ENCODE peak calls at places on chromosomes 2 and 18, in nine cellular contexts. One of them, this sample, is unnamed.

GRCh38 chr2:219460424-219460926 is 25.8 kb downstream of the SPEG start:
- DNase-seq in left lung: peak
- DNase-seq in cardiac fibroblast: peak
- DNase-seq in IMR-90: peak
- DNase-seq in endothelial cell: no peak
- DNase-seq in heart left ventricle: peak
- DNase-seq in choroid plexus epithelial cell: peak
- DNase-seq in psoas muscle: peak
- DNase-seq in A549: no peak
- DNase-seq in this sample: peak

GRCh38 chr2:136582631-136583205 is 182.6 kb upstream of the THSD7B start:
- DNase-seq in cardiac fibroblast: no peak
- DNase-seq in A549: no peak
- DNase-seq in heart left ventricle: no peak
- DNase-seq in endothelial cell: peak
- DNase-seq in psoas muscle: no peak
- DNase-seq in IMR-90: no peak
- DNase-seq in left lung: no peak
- DNase-seq in choroid plexus epithelial cell: peak
- DNase-seq in this sample: no peak

GRCh38 chr18:51135795-51136194 is 61.7 kb downstream of the MEX3C start:
- DNase-seq in A549: no peak
- DNase-seq in choroid plexus epithelial cell: no peak
- DNase-seq in cardiac fibroblast: no peak
- DNase-seq in IMR-90: no peak
- DNase-seq in left lung: no peak
- DNase-seq in heart left ventricle: no peak
- DNase-seq in psoas muscle: no peak
- DNase-seq in endothelial cell: no peak
- DNase-seq in this sample: no peak

GRCh38 chr2:138827426-138828054 is 47.4 kb upstream of the NXPH2 start:
- DNase-seq in A549: peak
- DNase-seq in cardiac fibroblast: peak
- DNase-seq in psoas muscle: no peak
- DNase-seq in IMR-90: peak
- DNase-seq in endothelial cell: peak
- DNase-seq in choroid plexus epithelial cell: peak
- DNase-seq in heart left ventricle: no peak
- DNase-seq in left lung: no peak
- DNase-seq in this sample: no peak

GRCh38 chr18:45066868-45067267 is 386.2 kb downstream of the SETBP1 start:
- DNase-seq in left lung: no peak
- DNase-seq in cardiac fibroblast: peak
- DNase-seq in psoas muscle: peak
- DNase-seq in heart left ventricle: peak
- DNase-seq in A549: no peak
- DNase-seq in IMR-90: no peak
- DNase-seq in choroid plexus epithelial cell: no peak
- DNase-seq in endothelial cell: no peak
- DNase-seq in this sample: no peak

GRCh38 chr2:118710481-118710880 is 137.0 kb downstream of the EN1 start:
- DNase-seq in choroid plexus epithelial cell: peak
- DNase-seq in heart left ventricle: no peak
- DNase-seq in A549: no peak
- DNase-seq in psoas muscle: no peak
- DNase-seq in endothelial cell: no peak
- DNase-seq in IMR-90: no peak
- DNase-seq in cardiac fibroblast: no peak
- DNase-seq in left lung: no peak
- DNase-seq in this sample: no peak

GRCh38 chr2:218849721-218850120 is 9.9 kb upstream of the WNT6 start:
- DNase-seq in endothelial cell: no peak
- DNase-seq in choroid plexus epithelial cell: no peak
- DNase-seq in left lung: no peak
- DNase-seq in psoas muscle: peak
- DNase-seq in heart left ventricle: no peak
- DNase-seq in IMR-90: no peak
- DNase-seq in cardiac fibroblast: no peak
- DNase-seq in A549: no peak
- DNase-seq in this sample: peak

GRCh38 chr18:36127866-36128845 is 984 bp downstream of the SLC39A6 start:
- DNase-seq in choroid plexus epithelial cell: peak
- DNase-seq in endothelial cell: peak
- DNase-seq in cardiac fibroblast: peak
- DNase-seq in psoas muscle: no peak
- DNase-seq in heart left ventricle: no peak
- DNase-seq in left lung: no peak
- DNase-seq in IMR-90: peak
- DNase-seq in A549: no peak
- DNase-seq in this sample: no peak

GRCh38 chr18:69895081-69896047 is 52.3 kb downstream of the CD226 start:
- DNase-seq in psoas muscle: no peak
- DNase-seq in heart left ventricle: no peak
- DNase-seq in A549: no peak
- DNase-seq in left lung: no peak
- DNase-seq in IMR-90: no peak
- DNase-seq in choroid plexus epithelial cell: no peak
- DNase-seq in cardiac fibroblast: no peak
- DNase-seq in endothelial cell: no peak
- DNase-seq in this sample: no peak

GRCh38 chr18:61589724-61590065 is 256.5 kb downstream of the CDH20 start:
- DNase-seq in psoas muscle: no peak
- DNase-seq in left lung: no peak
- DNase-seq in heart left ventricle: no peak
- DNase-seq in choroid plexus epithelial cell: peak
- DNase-seq in IMR-90: peak
- DNase-seq in cardiac fibroblast: peak
- DNase-seq in A549: no peak
- DNase-seq in endothelial cell: no peak
- DNase-seq in this sample: no peak

GRCh38 chr18:21303445-21303844 is 61.4 kb downstream of the GREB1L start:
- DNase-seq in heart left ventricle: no peak
- DNase-seq in psoas muscle: no peak
- DNase-seq in left lung: no peak
- DNase-seq in A549: no peak
- DNase-seq in IMR-90: no peak
- DNase-seq in endothelial cell: no peak
- DNase-seq in cardiac fibroblast: no peak
- DNase-seq in choroid plexus epithelial cell: no peak
- DNase-seq in this sample: no peak

GRCh38 chr2:140658766-140659165 is 1472.0 kb downstream of the LRP1B start:
- DNase-seq in endothelial cell: no peak
- DNase-seq in heart left ventricle: no peak
- DNase-seq in cardiac fibroblast: no peak
- DNase-seq in IMR-90: no peak
- DNase-seq in left lung: no peak
- DNase-seq in psoas muscle: no peak
- DNase-seq in A549: no peak
- DNase-seq in choroid plexus epithelial cell: peak
- DNase-seq in this sample: no peak

GRCh38 chr18:61831071-61831470 is 61.7 kb downstream of the RNF152 start:
- DNase-seq in psoas muscle: no peak
- DNase-seq in A549: no peak
- DNase-seq in endothelial cell: no peak
- DNase-seq in choroid plexus epithelial cell: peak
- DNase-seq in IMR-90: peak
- DNase-seq in cardiac fibroblast: peak
- DNase-seq in heart left ventricle: no peak
- DNase-seq in left lung: no peak
- DNase-seq in this sample: no peak

GRCh38 chr2:12318427-12319057 is 398.2 kb upstream of the TRIB2 start:
- DNase-seq in heart left ventricle: no peak
- DNase-seq in endothelial cell: no peak
- DNase-seq in left lung: no peak
- DNase-seq in A549: no peak
- DNase-seq in psoas muscle: no peak
- DNase-seq in choroid plexus epithelial cell: peak
- DNase-seq in cardiac fibroblast: no peak
- DNase-seq in IMR-90: peak
- DNase-seq in this sample: no peak

GRCh38 chr18:24228661-24229053 is 89.8 kb downstream of the CABYR start:
- DNase-seq in psoas muscle: no peak
- DNase-seq in heart left ventricle: no peak
- DNase-seq in endothelial cell: no peak
- DNase-seq in A549: no peak
- DNase-seq in cardiac fibroblast: no peak
- DNase-seq in IMR-90: peak
- DNase-seq in choroid plexus epithelial cell: no peak
- DNase-seq in left lung: no peak
- DNase-seq in this sample: no peak

GRCh38 chr2:119826370-119826961 is 66.7 kb downstream of the PTPN4 start:
- DNase-seq in cardiac fibroblast: peak
- DNase-seq in left lung: no peak
- DNase-seq in psoas muscle: no peak
- DNase-seq in A549: peak
- DNase-seq in endothelial cell: peak
- DNase-seq in choroid plexus epithelial cell: peak
- DNase-seq in IMR-90: peak
- DNase-seq in heart left ventricle: no peak
- DNase-seq in this sample: no peak

GRCh38 chr2:767440-767839 is 90.2 kb upstream of the TMEM18 start:
- DNase-seq in choroid plexus epithelial cell: peak
- DNase-seq in A549: no peak
- DNase-seq in psoas muscle: no peak
- DNase-seq in left lung: no peak
- DNase-seq in IMR-90: no peak
- DNase-seq in heart left ventricle: no peak
- DNase-seq in endothelial cell: no peak
- DNase-seq in cardiac fibroblast: no peak
- DNase-seq in this sample: no peak

GRCh38 chr2:38129987-38130386 is 54.0 kb upstream of the CYP1B1 start:
- DNase-seq in IMR-90: peak
- DNase-seq in left lung: no peak
- DNase-seq in A549: no peak
- DNase-seq in choroid plexus epithelial cell: no peak
- DNase-seq in endothelial cell: no peak
- DNase-seq in cardiac fibroblast: no peak
- DNase-seq in heart left ventricle: peak
- DNase-seq in psoas muscle: no peak
- DNase-seq in this sample: no peak

GRCh38 chr2:221347471-221347870 is 224.6 kb downstream of the EPHA4 start:
- DNase-seq in left lung: no peak
- DNase-seq in A549: no peak
- DNase-seq in heart left ventricle: no peak
- DNase-seq in IMR-90: peak
- DNase-seq in psoas muscle: no peak
- DNase-seq in endothelial cell: no peak
- DNase-seq in cardiac fibroblast: no peak
- DNase-seq in choroid plexus epithelial cell: no peak
- DNase-seq in this sample: no peak

GRCh38 chr2:190791983-190792575 is 88.5 kb upstream of the GLS start:
- DNase-seq in A549: no peak
- DNase-seq in psoas muscle: no peak
- DNase-seq in cardiac fibroblast: no peak
- DNase-seq in left lung: no peak
- DNase-seq in endothelial cell: no peak
- DNase-seq in heart left ventricle: no peak
- DNase-seq in choroid plexus epithelial cell: no peak
- DNase-seq in IMR-90: peak
- DNase-seq in this sample: no peak

GRCh38 chr2:168220971-168221819 is 26.2 kb downstream of the STK39 start:
- DNase-seq in cardiac fibroblast: no peak
- DNase-seq in heart left ventricle: no peak
- DNase-seq in psoas muscle: no peak
- DNase-seq in choroid plexus epithelial cell: peak
- DNase-seq in endothelial cell: no peak
- DNase-seq in A549: no peak
- DNase-seq in left lung: no peak
- DNase-seq in IMR-90: peak
- DNase-seq in this sample: no peak

GRCh38 chr18:8721716-8722115 is 16.4 kb downstream of the MTCL1 start:
- DNase-seq in heart left ventricle: no peak
- DNase-seq in left lung: no peak
- DNase-seq in choroid plexus epithelial cell: peak
- DNase-seq in A549: no peak
- DNase-seq in IMR-90: peak
- DNase-seq in psoas muscle: no peak
- DNase-seq in cardiac fibroblast: peak
- DNase-seq in endothelial cell: no peak
- DNase-seq in this sample: no peak

DNA sequence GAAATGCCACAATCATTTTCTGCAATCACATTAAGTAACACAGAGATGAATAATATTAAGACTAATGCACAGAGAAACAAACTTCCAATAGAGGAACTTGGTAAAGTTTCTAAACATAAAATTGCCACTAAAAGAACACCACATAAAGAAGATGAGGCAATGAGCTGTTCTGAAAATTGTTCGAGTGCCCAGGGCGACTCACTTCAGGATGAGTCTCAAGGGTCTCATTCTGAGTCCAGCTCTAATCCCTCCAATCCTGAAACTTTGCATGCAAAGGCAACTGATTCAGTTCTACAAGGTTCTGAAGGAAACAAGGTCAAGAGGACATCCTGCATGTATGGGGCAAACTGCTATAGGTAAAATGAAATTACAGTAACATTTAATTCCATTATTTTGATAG is 70.5 kb downstream of the APLF start:
- DNase-seq in cardiac fibroblast: peak
- DNase-seq in choroid plexus epithelial cell: peak
- DNase-seq in IMR-90: peak
- DNase-seq in psoas muscle: no peak
- DNase-seq in A549: no peak
- DNase-seq in heart left ventricle: no peak
- DNase-seq in endothelial cell: no peak
- DNase-seq in left lung: no peak
- DNase-seq in this sample: no peak
- TF ChIP-seq CTCF in cardiac fibroblast: no peak
- TF ChIP-seq CTCF in choroid plexus epithelial cell: no peak
- TF ChIP-seq CTCF in IMR-90: no peak
- TF ChIP-seq CTCF in psoas muscle: no peak
- TF ChIP-seq CTCF in A549: no peak
- TF ChIP-seq CTCF in heart left ventricle: no peak
- TF ChIP-seq CTCF in endothelial cell: no peak
- TF ChIP-seq CTCF in left lung: no peak
- TF ChIP-seq CTCF in this sample: no peak

GRCh38 chr18:37666986-37667385 is 101.4 kb upstream of the CELF4 start:
- DNase-seq in IMR-90: no peak
- DNase-seq in endothelial cell: no peak
- DNase-seq in A549: no peak
- DNase-seq in cardiac fibroblast: no peak
- DNase-seq in psoas muscle: no peak
- DNase-seq in choroid plexus epithelial cell: no peak
- DNase-seq in heart left ventricle: no peak
- DNase-seq in left lung: no peak
- DNase-seq in this sample: no peak
- TF ChIP-seq CTCF in IMR-90: no peak
- TF ChIP-seq CTCF in endothelial cell: no peak
- TF ChIP-seq CTCF in A549: no peak
- TF ChIP-seq CTCF in cardiac fibroblast: no peak
- TF ChIP-seq CTCF in psoas muscle: no peak
- TF ChIP-seq CTCF in choroid plexus epithelial cell: no peak
- TF ChIP-seq CTCF in heart left ventricle: no peak
- TF ChIP-seq CTCF in left lung: no peak
- TF ChIP-seq CTCF in this sample: no peak

GRCh38 chr2:201665420-201666158 is 22.3 kb upstream of the TMEM237 start:
- DNase-seq in heart left ventricle: no peak
- DNase-seq in cardiac fibroblast: no peak
- DNase-seq in psoas muscle: no peak
- DNase-seq in endothelial cell: no peak
- DNase-seq in IMR-90: peak
- DNase-seq in left lung: no peak
- DNase-seq in choroid plexus epithelial cell: no peak
- DNase-seq in A549: no peak
- DNase-seq in this sample: no peak
- TF ChIP-seq CTCF in heart left ventricle: no peak
- TF ChIP-seq CTCF in cardiac fibroblast: no peak
- TF ChIP-seq CTCF in psoas muscle: peak
- TF ChIP-seq CTCF in endothelial cell: no peak
- TF ChIP-seq CTCF in IMR-90: peak
- TF ChIP-seq CTCF in left lung: peak
- TF ChIP-seq CTCF in choroid plexus epithelial cell: peak
- TF ChIP-seq CTCF in A549: peak
- TF ChIP-seq CTCF in this sample: no peak

GRCh38 chr2:99066075-99066557 is 75.4 kb upstream of the C2orf15 start:
- DNase-seq in choroid plexus epithelial cell: peak
- DNase-seq in psoas muscle: no peak
- DNase-seq in endothelial cell: peak
- DNase-seq in left lung: no peak
- DNase-seq in heart left ventricle: no peak
- DNase-seq in A549: peak
- DNase-seq in IMR-90: peak
- DNase-seq in cardiac fibroblast: peak
- DNase-seq in this sample: no peak
- TF ChIP-seq CTCF in choroid plexus epithelial cell: peak
- TF ChIP-seq CTCF in psoas muscle: peak
- TF ChIP-seq CTCF in endothelial cell: peak
- TF ChIP-seq CTCF in left lung: peak
- TF ChIP-seq CTCF in heart left ventricle: peak
- TF ChIP-seq CTCF in A549: peak
- TF ChIP-seq CTCF in IMR-90: peak
- TF ChIP-seq CTCF in cardiac fibroblast: peak
- TF ChIP-seq CTCF in this sample: no peak

This sample was measured in coronary artery.